ENCODE peak calls at places on chromosomes 1 and 21, in eight cellular contexts. H is ovary, J is germinal center, G is HFF-Myc, V is HepG2, X is HEK293T, N is ELF-1, Q is GM04504. I is an unnamed sample.

GRCh38 chr1:226846801-226847200 is 23.6 kb upstream of the PSEN2 start:
- DNase-seq in H (no peak), J (no peak), G (no peak), V (no peak), X (no peak), N (no peak), Q (peak), I (no peak)

GRCh38 chr1:81834268-81834667 is 33.5 kb downstream of the ADGRL2 start:
- DNase-seq in H (no peak), J (no peak), G (no peak), V (no peak), X (no peak), N (no peak), Q (no peak), I (no peak)

GRCh38 chr1:185960377-185961151 is 226.4 kb downstream of the HMCN1 start:
- DNase-seq in H (no peak), J (no peak), G (no peak), V (no peak), X (no peak), N (no peak), Q (peak), I (no peak)

GRCh38 chr1:216528816-216529215 is 105.6 kb upstream of the USH2A start:
- DNase-seq in H (no peak), J (peak), G (no peak), V (no peak), X (no peak), N (no peak), Q (no peak), I (no peak)

GRCh38 chr1:12477936-12478611 is 139.9 kb downstream of the DHRS3 start:
- DNase-seq in H (peak), J (no peak), G (peak), V (peak), X (peak), N (peak), Q (peak), I (no peak)

GRCh38 chr1:68485431-68486022 is 11.4 kb downstream of the DEPDC1 start:
- DNase-seq in H (no peak), J (no peak), G (no peak), V (no peak), X (no peak), N (no peak), Q (no peak), I (no peak)

GRCh38 chr21:33998402-33998801 is 75.0 kb upstream of the MRPS6 start:
- DNase-seq in H (no peak), J (no peak), G (no peak), V (no peak), X (no peak), N (no peak), Q (no peak), I (no peak)

GRCh38 chr1:246608616-246609376 is 42.5 kb downstream of the CNST start:
- DNase-seq in H (no peak), J (no peak), G (peak), V (peak), X (no peak), N (peak), Q (peak), I (peak)

GRCh38 chr1:43766818-43767525 is 59.6 kb downstream of the ST3GAL3 start:
- DNase-seq in H (no peak), J (no peak), G (no peak), V (no peak), X (no peak), N (peak), Q (no peak), I (no peak)

GRCh38 chr1:175434268-175434860 is 241.8 kb upstream of the KIAA0040 start:
- DNase-seq in H (no peak), J (peak), G (no peak), V (no peak), X (peak), N (peak), Q (no peak), I (no peak)

GRCh38 chr1:245997471-245998258 is 509.4 kb downstream of the SMYD3 start:
- DNase-seq in H (no peak), J (no peak), G (peak), V (no peak), X (no peak), N (peak), Q (no peak), I (no peak)

GRCh38 chr21:38955495-38955894 is 149.8 kb downstream of the ETS2 start:
- DNase-seq in H (no peak), J (no peak), G (no peak), V (no peak), X (no peak), N (no peak), Q (no peak), I (no peak)

GRCh38 chr21:46172863-46173528 is 11.3 kb downstream of the SPATC1L start:
- DNase-seq in H (peak), J (no peak), G (no peak), V (no peak), X (no peak), N (no peak), Q (no peak), I (peak)

GRCh38 chr1:234546890-234547788 is 62.8 kb downstream of the IRF2BP2 start:
- DNase-seq in H (peak), J (no peak), G (no peak), V (no peak), X (no peak), N (no peak), Q (no peak), I (no peak)

GRCh38 chr1:92186081-92186480 is 31.6 kb upstream of the C1orf146 start:
- DNase-seq in H (no peak), J (no peak), G (no peak), V (peak), X (no peak), N (no peak), Q (no peak), I (no peak)